ENCODE peak calls at places on chromosome 10, in five cellular contexts. Y is IMR-90, V is body of pancreas, I is Karpas-422, N is ovary. Q is an unnamed sample. For H3K36me3, the result is how much of the 10 kb centered on the place peaks cover.

GRCh38 chr10:114304566-114305421 is 65.7 kb downstream of the VWA2 start:
- DNase-seq in I (peak), N (peak), Y (no peak), V (peak), Q (peak)

GRCh38 chr10:110568055-110568735 is 700 bp downstream of the SMC3 start:
- DNase-seq in Y (no peak), I (peak), N (no peak), V (peak), Q (no peak)

GRCh38 chr10:43322769-43323168 is 48.7 kb upstream of the FXYD4 start:
- DNase-seq in I (peak), Y (peak), N (peak), V (peak), Q (peak)

GRCh38 chr10:4241724-4242345 is 456.8 kb upstream of the KLF6 start:
- DNase-seq in I (no peak), V (peak), N (peak), Y (peak), Q (no peak)

GRCh38 chr10:36441557-36441956 is 683.8 kb upstream of the ANKRD30A start:
- DNase-seq in V (no peak), I (no peak), Y (no peak), N (no peak), Q (no peak)

GRCh38 chr10:110456046-110456445 is 41.7 kb upstream of the DUSP5 start:
- DNase-seq in Y (no peak), V (no peak), I (no peak), N (no peak), Q (no peak)

GRCh38 chr10:119449760-119450461 is 92.6 kb downstream of the RGS10 start:
- DNase-seq in I (peak), Y (peak), V (peak), N (peak), Q (peak)

GRCh38 chr10:28946479-28946878 is 269.2 kb downstream of the BAMBI start:
- DNase-seq in Y (peak), N (no peak), V (no peak), I (no peak), Q (no peak)

GRCh38 chr10:36670616-36671402 is 454.6 kb upstream of the ANKRD30A start:
- DNase-seq in N (no peak), Y (peak), V (no peak), I (no peak), Q (no peak)

GRCh38 chr10:12687996-12688395 is 313.5 kb downstream of the CCDC3 start:
- DNase-seq in V (no peak), Y (no peak), I (no peak), N (no peak), Q (no peak)

GRCh38 chr10:46287846-46288480 is 1.2 kb downstream of the ANTXRL start:
- DNase-seq in V (no peak), Y (no peak), N (no peak), I (no peak), Q (no peak)
- H3K36me3 ChIP-seq in V (under half), Y (under half), N (under half), I (under half), Q (under half)

GRCh38 chr10:86673216-86673826 is 5.0 kb downstream of the LDB3 start:
- DNase-seq in I (peak), N (no peak), Y (no peak), V (no peak), Q (no peak)
- H3K36me3 ChIP-seq in I (under half), N (under half), Y (under half), V (under half), Q (under half)

GRCh38 chr10:92553959-92554358 is 19.9 kb downstream of the IDE start:
- DNase-seq in I (no peak), Y (no peak), N (no peak), V (no peak), Q (no peak)

GRCh38 chr10:92550924-92551323 is 23.0 kb downstream of the IDE start:
- DNase-seq in Y (no peak), N (no peak), I (no peak), V (no peak), Q (no peak)

GRCh38 chr10:92547676-92548075 is 26.2 kb downstream of the IDE start:
- DNase-seq in N (no peak), V (no peak), Y (no peak), I (no peak), Q (no peak)

DNA sequence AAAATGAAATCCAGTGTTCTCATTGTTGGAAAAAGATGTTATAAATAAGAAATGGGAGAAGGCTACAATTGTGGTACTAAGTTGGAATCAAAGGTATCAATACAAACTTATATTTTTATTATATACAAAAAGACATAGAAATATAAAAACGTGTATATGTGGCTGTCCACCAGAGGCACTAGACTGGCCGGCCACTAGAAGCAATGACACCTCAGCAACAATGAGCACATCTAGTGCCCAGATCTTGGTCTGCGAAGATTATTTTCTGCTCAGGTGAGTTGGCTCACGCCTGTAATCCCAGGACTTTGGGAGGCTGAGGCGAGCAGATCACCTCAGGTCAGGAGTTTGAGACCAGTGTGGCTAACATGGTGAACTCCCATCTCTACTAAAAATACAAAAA is 21.6 kb downstream of the IDE start:
- DNase-seq in N (no peak), V (no peak), Y (no peak), I (no peak), Q (no peak)
- H3K36me3 ChIP-seq in N (under half), V (under half), Y (under half), I (under half), Q (half or more)

DNA sequence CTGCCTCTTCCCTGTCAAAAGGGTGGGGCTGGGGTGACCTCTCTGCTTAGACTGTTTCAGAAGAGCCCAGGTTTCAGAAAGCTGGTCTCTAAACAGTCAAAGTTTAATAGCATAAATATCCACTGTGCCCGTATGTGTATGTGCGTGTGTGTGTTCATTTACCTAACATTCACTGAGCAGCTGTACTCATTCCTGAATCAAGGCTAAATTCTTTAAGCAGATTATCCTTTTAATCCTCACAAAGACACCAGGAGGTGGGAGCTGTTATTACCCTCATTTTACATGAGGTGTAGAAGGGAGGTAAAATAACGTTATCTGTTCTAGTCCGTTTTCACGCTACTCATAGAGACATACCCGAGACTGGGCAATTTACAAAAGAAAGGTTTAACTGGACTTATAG is 72.2 kb downstream of the RSU1 start:
- DNase-seq in V (no peak), Y (no peak), N (no peak), I (no peak), Q (no peak)
- H3K36me3 ChIP-seq in V (under half), Y (under half), N (under half), I (under half), Q (under half)

DNA sequence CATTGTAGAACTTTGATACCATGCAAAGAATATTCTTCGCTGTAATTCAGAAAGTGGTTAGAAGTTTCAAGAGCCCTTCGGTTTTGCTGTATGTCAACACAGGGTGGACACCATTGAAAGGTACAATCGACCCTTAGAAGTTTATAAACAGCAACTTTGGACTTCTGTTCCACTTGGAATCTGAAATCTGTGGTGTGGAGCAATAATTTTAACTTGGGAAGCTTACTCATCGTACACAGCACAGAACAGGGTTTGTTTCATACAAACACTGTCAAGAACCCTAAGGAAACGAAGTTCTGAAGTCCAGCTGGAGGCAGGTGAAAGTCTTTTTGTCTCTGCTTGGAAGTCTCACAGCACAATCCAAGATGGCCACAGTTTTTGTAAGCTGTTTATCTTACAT is 31.5 kb downstream of the NMT2 start:
- DNase-seq in I (no peak), V (no peak), N (no peak), Y (peak), Q (no peak)
- H3K36me3 ChIP-seq in I (under half), V (under half), N (under half), Y (under half), Q (under half)